ENCODE peak calls at places on chromosomes 11 and 22, in five cellular contexts. Z is heart left ventricle, O is WERI-Rb-1, I is AG10803, C is transverse colon. D is an unnamed sample.

GRCh38 chr22:21928048-21928447 is 24.6 kb downstream of the PPM1F start:
- DNase-seq in Z (no peak), O (no peak), I (no peak), C (no peak), D (no peak)

GRCh38 chr11:26992031-26992541 is 1.8 kb upstream of the FIBIN start:
- DNase-seq in Z (no peak), O (no peak), I (peak), C (no peak), D (no peak)

GRCh38 chr22:45212306-45212709 is 28.4 kb downstream of the KIAA0930 start:
- DNase-seq in Z (peak), O (peak), I (peak), C (peak), D (peak)

GRCh38 chr22:35629406-35630234 is 12.5 kb upstream of the MB start:
- DNase-seq in Z (peak), O (no peak), I (peak), C (peak), D (no peak)

GRCh38 chr11:119726585-119727522 is 2.1 kb downstream of the NECTIN1 start:
- DNase-seq in Z (peak), O (peak), I (no peak), C (no peak), D (no peak)

GRCh38 chr22:46041642-46042041 is 64.7 kb upstream of the WNT7B start:
- DNase-seq in Z (no peak), O (no peak), I (no peak), C (no peak), D (no peak)

GRCh38 chr11:65382036-65382803 is at the start of gene SLC25A45:
- DNase-seq in Z (peak), O (peak), I (peak), C (peak), D (peak)

GRCh38 chr11:83674498-83674897 is 388.3 kb upstream of the CCDC90B start:
- DNase-seq in Z (no peak), O (no peak), I (no peak), C (no peak), D (no peak)

GRCh38 chr11:128095459-128096096 is 491.8 kb downstream of the ETS1 start:
- DNase-seq in Z (no peak), O (no peak), I (peak), C (no peak), D (no peak)

GRCh38 chr11:2574043-2574552 is 125.7 kb downstream of the KCNQ1OT1 start:
- DNase-seq in Z (peak), O (no peak), I (no peak), C (peak), D (peak)

GRCh38 chr11:34988294-34989255 is 72.2 kb downstream of the PDHX start:
- DNase-seq in Z (no peak), O (no peak), I (peak), C (no peak), D (no peak)

GRCh38 chr22:38176170-38176741 is 5.4 kb downstream of the PLA2G6 start:
- DNase-seq in Z (peak), O (peak), I (peak), C (peak), D (peak)

GRCh38 chr11:57180141-57180561 is 1.6 kb upstream of the LRRC55 start:
- DNase-seq in Z (no peak), O (peak), I (no peak), C (no peak), D (no peak)

GRCh38 chr22:47053013-47053864 is 290.8 kb downstream of the TBC1D22A start:
- DNase-seq in Z (peak), O (peak), I (peak), C (no peak), D (no peak)

GRCh38 chr11:118156531-118157185 is 4.0 kb upstream of the SCN4B start:
- DNase-seq in Z (no peak), O (peak), I (no peak), C (no peak), D (no peak)

GRCh38 chr11:15159085-15159484 is 44.4 kb downstream of the INSC start:
- DNase-seq in Z (no peak), O (no peak), I (peak), C (no peak), D (no peak)

GRCh38 chr11:118338637-118339061 is 3.9 kb downstream of the CD3D start:
- DNase-seq in Z (no peak), O (no peak), I (no peak), C (peak), D (no peak)

GRCh38 chr11:73950869-73951710 is at the start of gene DNAJB13:
- DNase-seq in Z (no peak), O (peak), I (peak), C (peak), D (peak)

GRCh38 chr11:1921576-1922141 is 2.2 kb downstream of the TNNT3 start:
- DNase-seq in Z (peak), O (no peak), I (peak), C (no peak), D (no peak)

GRCh38 chr11:10155793-10156490 is 138.1 kb downstream of the SBF2 start:
- DNase-seq in Z (no peak), O (no peak), I (no peak), C (no peak), D (peak)

GRCh38 chr11:88508808-88509581 is 171.5 kb upstream of the CTSC start:
- DNase-seq in Z (peak), O (no peak), I (peak), C (peak), D (peak)

GRCh38 chr11:66906077-66906929 is 49.4 kb downstream of the LRFN4 start:
- DNase-seq in Z (no peak), O (no peak), I (peak), C (no peak), D (no peak)

GRCh38 chr11:35540526-35540925 is 15.1 kb upstream of the PAMR1 start:
- DNase-seq in Z (no peak), O (no peak), I (peak), C (no peak), D (no peak)

GRCh38 chr22:27913162-27913741 is 5.8 kb downstream of the PITPNB start:
- DNase-seq in Z (no peak), O (no peak), I (no peak), C (no peak), D (peak)

GRCh38 chr22:20437253-20438065 is at the start of gene SCARF2:
- DNase-seq in Z (peak), O (peak), I (peak), C (peak), D (peak)

GRCh38 chr11:2212411-2213251 is 41.0 kb upstream of the TH start:
- DNase-seq in Z (peak), O (no peak), I (no peak), C (no peak), D (no peak)

GRCh38 chr11:66413167-66413566 is 7.7 kb upstream of the NPAS4 start:
- DNase-seq in Z (no peak), O (no peak), I (no peak), C (no peak), D (no peak)

GRCh38 chr22:47859891-47860290 is 1097.4 kb downstream of the TBC1D22A start:
- DNase-seq in Z (no peak), O (no peak), I (no peak), C (no peak), D (no peak)

GRCh38 chr22:46256358-46256958 is 6.4 kb upstream of the CDPF1 start:
- DNase-seq in Z (no peak), O (peak), I (no peak), C (no peak), D (no peak)

GRCh38 chr11:106524446-106524845 is 447.0 kb downstream of the AASDHPPT start:
- DNase-seq in Z (no peak), O (no peak), I (no peak), C (no peak), D (no peak)

GRCh38 chr11:45225961-45226871 is 59.9 kb downstream of the SYT13 start:
- DNase-seq in Z (no peak), O (no peak), I (no peak), C (no peak), D (no peak)

GRCh38 chr11:6747097-6747662 is 24.6 kb downstream of the OR2AG2 start:
- DNase-seq in Z (no peak), O (no peak), I (no peak), C (no peak), D (no peak)

GRCh38 chr11:77154381-77155081 is 26.5 kb downstream of the MYO7A start:
- DNase-seq in Z (peak), O (no peak), I (no peak), C (no peak), D (no peak)

GRCh38 chr11:44403176-44403575 is 93.2 kb upstream of the ALX4 start:
- DNase-seq in Z (no peak), O (no peak), I (no peak), C (no peak), D (no peak)

GRCh38 chr11:69300124-69301032 is 6.4 kb downstream of the MYEOV start:
- DNase-seq in Z (no peak), O (no peak), I (peak), C (no peak), D (no peak)

GRCh38 chr11:64725601-64726139 is 2.7 kb upstream of the NRXN2 start:
- DNase-seq in Z (no peak), O (no peak), I (no peak), C (no peak), D (no peak)

GRCh38 chr11:116778556-116778955 is 5.8 kb upstream of the BUD13 start:
- DNase-seq in Z (no peak), O (no peak), I (no peak), C (no peak), D (no peak)

GRCh38 chr11:67384851-67385366 is 6.9 kb upstream of the RAD9A start:
- DNase-seq in Z (no peak), O (no peak), I (peak), C (no peak), D (no peak)

GRCh38 chr11:33930317-33931021 is 38.6 kb upstream of the LMO2 start:
- DNase-seq in Z (no peak), O (peak), I (peak), C (no peak), D (no peak)
- H3K4me3 ChIP-seq in Z (no peak), O (no peak), I (no peak), C (no peak), D (no peak)

GRCh38 chr11:108790501-108791299 is 125.8 kb downstream of the DDX10 start:
- DNase-seq in Z (no peak), O (no peak), I (no peak), C (no peak), D (no peak)
- H3K4me3 ChIP-seq in Z (no peak), O (no peak), I (no peak), C (no peak), D (no peak)

GRCh38 chr22:31947296-31947695 is 3.0 kb downstream of the YWHAH start:
- DNase-seq in Z (no peak), O (no peak), I (no peak), C (peak), D (no peak)
- H3K4me3 ChIP-seq in Z (peak), O (no peak), I (no peak), C (no peak), D (peak)

GRCh38 chr22:48941903-48942625 is 885.6 kb downstream of the BRD1 start:
- DNase-seq in Z (no peak), O (no peak), I (no peak), C (peak), D (no peak)

GRCh38 chr22:48940266-48940987 is 887.2 kb downstream of the BRD1 start:
- DNase-seq in Z (no peak), O (no peak), I (no peak), C (peak), D (no peak)

GRCh38 chr22:48938741-48939140 is 888.9 kb downstream of the BRD1 start:
- DNase-seq in Z (no peak), O (no peak), I (no peak), C (peak), D (no peak)

GRCh38 chr22:48940988-48941902 is 886.4 kb downstream of the BRD1 start:
- DNase-seq in Z (no peak), O (no peak), I (no peak), C (peak), D (no peak)

GRCh38 chr22:48939441-48940265 is 888.0 kb downstream of the BRD1 start:
- DNase-seq in Z (no peak), O (no peak), I (no peak), C (peak), D (no peak)
- H3K4me3 ChIP-seq in Z (no peak), O (no peak), I (no peak), C (no peak), D (no peak)